ENCODE peak calls at places on chromosome 19, in nine cellular contexts. One of them, this sample, is unnamed.

GRCh38 chr19:54464044-54464623 is 556 bp upstream of the LENG9 start:
- DNase-seq in heart left ventricle: peak
- DNase-seq in activated CD4-positive, alpha-beta T cell treated with anti-CD3 and anti-CD28 coated beads, Interleukin-2, amount 50 U/mL, for 4 hours: peak
- DNase-seq in stimulated activated CD8-positive, alpha-beta memory T cell treated with anti-CD3 and anti-CD28 coated beads, Interleukin-4, amount 100 ng/mL, for 4 hours: peak
- DNase-seq in fibroblast of villous mesenchyme: peak
- DNase-seq in foreskin fibroblast: peak
- DNase-seq in H54: peak
- DNase-seq in stimulated activated CD4-positive, alpha-beta T cell treated with anti-CD3 and anti-CD28 coated beads, TNF-alpha, amount 100 ng/mL, for 4 hours: peak
- DNase-seq in natural killer cell: peak
- DNase-seq in this sample: peak

GRCh38 chr19:5501907-5502306 is 46.7 kb downstream of the ZNRF4 start:
- DNase-seq in stimulated activated CD8-positive, alpha-beta memory T cell treated with anti-CD3 and anti-CD28 coated beads, Interleukin-4, amount 100 ng/mL, for 4 hours: no peak
- DNase-seq in fibroblast of villous mesenchyme: no peak
- DNase-seq in activated CD4-positive, alpha-beta T cell treated with anti-CD3 and anti-CD28 coated beads, Interleukin-2, amount 50 U/mL, for 4 hours: no peak
- DNase-seq in natural killer cell: no peak
- DNase-seq in H54: no peak
- DNase-seq in foreskin fibroblast: no peak
- DNase-seq in heart left ventricle: no peak
- DNase-seq in stimulated activated CD4-positive, alpha-beta T cell treated with anti-CD3 and anti-CD28 coated beads, TNF-alpha, amount 100 ng/mL, for 4 hours: no peak
- DNase-seq in this sample: no peak

GRCh38 chr19:10142701-10143375 is 23.1 kb upstream of the EIF3G start:
- DNase-seq in stimulated activated CD8-positive, alpha-beta memory T cell treated with anti-CD3 and anti-CD28 coated beads, Interleukin-4, amount 100 ng/mL, for 4 hours: no peak
- DNase-seq in heart left ventricle: no peak
- DNase-seq in activated CD4-positive, alpha-beta T cell treated with anti-CD3 and anti-CD28 coated beads, Interleukin-2, amount 50 U/mL, for 4 hours: peak
- DNase-seq in H54: no peak
- DNase-seq in natural killer cell: no peak
- DNase-seq in fibroblast of villous mesenchyme: no peak
- DNase-seq in stimulated activated CD4-positive, alpha-beta T cell treated with anti-CD3 and anti-CD28 coated beads, TNF-alpha, amount 100 ng/mL, for 4 hours: peak
- DNase-seq in foreskin fibroblast: no peak
- DNase-seq in this sample: no peak

GRCh38 chr19:48465215-48465614 is 4.0 kb upstream of the CYTH2 start:
- DNase-seq in heart left ventricle: no peak
- DNase-seq in stimulated activated CD4-positive, alpha-beta T cell treated with anti-CD3 and anti-CD28 coated beads, TNF-alpha, amount 100 ng/mL, for 4 hours: no peak
- DNase-seq in foreskin fibroblast: no peak
- DNase-seq in activated CD4-positive, alpha-beta T cell treated with anti-CD3 and anti-CD28 coated beads, Interleukin-2, amount 50 U/mL, for 4 hours: no peak
- DNase-seq in stimulated activated CD8-positive, alpha-beta memory T cell treated with anti-CD3 and anti-CD28 coated beads, Interleukin-4, amount 100 ng/mL, for 4 hours: no peak
- DNase-seq in fibroblast of villous mesenchyme: no peak
- DNase-seq in H54: no peak
- DNase-seq in natural killer cell: no peak
- DNase-seq in this sample: no peak

GRCh38 chr19:35352448-35353304 is 5.0 kb downstream of the FFAR1 start:
- DNase-seq in activated CD4-positive, alpha-beta T cell treated with anti-CD3 and anti-CD28 coated beads, Interleukin-2, amount 50 U/mL, for 4 hours: peak
- DNase-seq in stimulated activated CD4-positive, alpha-beta T cell treated with anti-CD3 and anti-CD28 coated beads, TNF-alpha, amount 100 ng/mL, for 4 hours: peak
- DNase-seq in H54: peak
- DNase-seq in natural killer cell: peak
- DNase-seq in fibroblast of villous mesenchyme: peak
- DNase-seq in foreskin fibroblast: peak
- DNase-seq in heart left ventricle: peak
- DNase-seq in stimulated activated CD8-positive, alpha-beta memory T cell treated with anti-CD3 and anti-CD28 coated beads, Interleukin-4, amount 100 ng/mL, for 4 hours: peak
- DNase-seq in this sample: peak

GRCh38 chr19:12664406-12665280 is 1.9 kb downstream of the MAN2B1 start:
- DNase-seq in stimulated activated CD8-positive, alpha-beta memory T cell treated with anti-CD3 and anti-CD28 coated beads, Interleukin-4, amount 100 ng/mL, for 4 hours: no peak
- DNase-seq in fibroblast of villous mesenchyme: no peak
- DNase-seq in stimulated activated CD4-positive, alpha-beta T cell treated with anti-CD3 and anti-CD28 coated beads, TNF-alpha, amount 100 ng/mL, for 4 hours: no peak
- DNase-seq in activated CD4-positive, alpha-beta T cell treated with anti-CD3 and anti-CD28 coated beads, Interleukin-2, amount 50 U/mL, for 4 hours: no peak
- DNase-seq in H54: peak
- DNase-seq in foreskin fibroblast: no peak
- DNase-seq in natural killer cell: no peak
- DNase-seq in heart left ventricle: no peak
- DNase-seq in this sample: no peak

GRCh38 chr19:12838182-12838890 is at the start of gene MAST1:
- DNase-seq in heart left ventricle: no peak
- DNase-seq in stimulated activated CD8-positive, alpha-beta memory T cell treated with anti-CD3 and anti-CD28 coated beads, Interleukin-4, amount 100 ng/mL, for 4 hours: no peak
- DNase-seq in activated CD4-positive, alpha-beta T cell treated with anti-CD3 and anti-CD28 coated beads, Interleukin-2, amount 50 U/mL, for 4 hours: no peak
- DNase-seq in stimulated activated CD4-positive, alpha-beta T cell treated with anti-CD3 and anti-CD28 coated beads, TNF-alpha, amount 100 ng/mL, for 4 hours: no peak
- DNase-seq in fibroblast of villous mesenchyme: peak
- DNase-seq in natural killer cell: peak
- DNase-seq in H54: peak
- DNase-seq in foreskin fibroblast: no peak
- DNase-seq in this sample: peak

GRCh38 chr19:24098359-24098758 is 11.4 kb downstream of the ZNF254 start:
- DNase-seq in natural killer cell: no peak
- DNase-seq in foreskin fibroblast: no peak
- DNase-seq in stimulated activated CD8-positive, alpha-beta memory T cell treated with anti-CD3 and anti-CD28 coated beads, Interleukin-4, amount 100 ng/mL, for 4 hours: no peak
- DNase-seq in heart left ventricle: no peak
- DNase-seq in fibroblast of villous mesenchyme: no peak
- DNase-seq in activated CD4-positive, alpha-beta T cell treated with anti-CD3 and anti-CD28 coated beads, Interleukin-2, amount 50 U/mL, for 4 hours: no peak
- DNase-seq in stimulated activated CD4-positive, alpha-beta T cell treated with anti-CD3 and anti-CD28 coated beads, TNF-alpha, amount 100 ng/mL, for 4 hours: no peak
- DNase-seq in H54: no peak
- DNase-seq in this sample: no peak

GRCh38 chr19:4909172-4909896 is at the start of gene UHRF1:
- DNase-seq in H54: peak
- DNase-seq in stimulated activated CD8-positive, alpha-beta memory T cell treated with anti-CD3 and anti-CD28 coated beads, Interleukin-4, amount 100 ng/mL, for 4 hours: no peak
- DNase-seq in heart left ventricle: no peak
- DNase-seq in foreskin fibroblast: no peak
- DNase-seq in activated CD4-positive, alpha-beta T cell treated with anti-CD3 and anti-CD28 coated beads, Interleukin-2, amount 50 U/mL, for 4 hours: no peak
- DNase-seq in stimulated activated CD4-positive, alpha-beta T cell treated with anti-CD3 and anti-CD28 coated beads, TNF-alpha, amount 100 ng/mL, for 4 hours: no peak
- DNase-seq in fibroblast of villous mesenchyme: peak
- DNase-seq in natural killer cell: no peak
- DNase-seq in this sample: no peak

GRCh38 chr19:10238172-10238783 is 7.1 kb upstream of the S1PR2 start:
- DNase-seq in H54: peak
- DNase-seq in natural killer cell: no peak
- DNase-seq in stimulated activated CD4-positive, alpha-beta T cell treated with anti-CD3 and anti-CD28 coated beads, TNF-alpha, amount 100 ng/mL, for 4 hours: no peak
- DNase-seq in fibroblast of villous mesenchyme: peak
- DNase-seq in heart left ventricle: peak
- DNase-seq in stimulated activated CD8-positive, alpha-beta memory T cell treated with anti-CD3 and anti-CD28 coated beads, Interleukin-4, amount 100 ng/mL, for 4 hours: no peak
- DNase-seq in foreskin fibroblast: peak
- DNase-seq in activated CD4-positive, alpha-beta T cell treated with anti-CD3 and anti-CD28 coated beads, Interleukin-2, amount 50 U/mL, for 4 hours: no peak
- DNase-seq in this sample: no peak

GRCh38 chr19:22832031-22832762 is at the start of gene ZNF723:
- DNase-seq in stimulated activated CD4-positive, alpha-beta T cell treated with anti-CD3 and anti-CD28 coated beads, TNF-alpha, amount 100 ng/mL, for 4 hours: no peak
- DNase-seq in fibroblast of villous mesenchyme: no peak
- DNase-seq in foreskin fibroblast: no peak
- DNase-seq in H54: no peak
- DNase-seq in heart left ventricle: no peak
- DNase-seq in activated CD4-positive, alpha-beta T cell treated with anti-CD3 and anti-CD28 coated beads, Interleukin-2, amount 50 U/mL, for 4 hours: no peak
- DNase-seq in natural killer cell: no peak
- DNase-seq in stimulated activated CD8-positive, alpha-beta memory T cell treated with anti-CD3 and anti-CD28 coated beads, Interleukin-4, amount 100 ng/mL, for 4 hours: no peak
- DNase-seq in this sample: no peak

GRCh38 chr19:50567052-50567841 is 988 bp downstream of the LRRC4B start:
- DNase-seq in natural killer cell: no peak
- DNase-seq in foreskin fibroblast: no peak
- DNase-seq in heart left ventricle: no peak
- DNase-seq in stimulated activated CD8-positive, alpha-beta memory T cell treated with anti-CD3 and anti-CD28 coated beads, Interleukin-4, amount 100 ng/mL, for 4 hours: no peak
- DNase-seq in H54: no peak
- DNase-seq in activated CD4-positive, alpha-beta T cell treated with anti-CD3 and anti-CD28 coated beads, Interleukin-2, amount 50 U/mL, for 4 hours: no peak
- DNase-seq in fibroblast of villous mesenchyme: no peak
- DNase-seq in stimulated activated CD4-positive, alpha-beta T cell treated with anti-CD3 and anti-CD28 coated beads, TNF-alpha, amount 100 ng/mL, for 4 hours: no peak
- DNase-seq in this sample: no peak

GRCh38 chr19:1089126-1089771 is 5.9 kb downstream of the POLR2E start:
- DNase-seq in H54: no peak
- DNase-seq in fibroblast of villous mesenchyme: no peak
- DNase-seq in stimulated activated CD8-positive, alpha-beta memory T cell treated with anti-CD3 and anti-CD28 coated beads, Interleukin-4, amount 100 ng/mL, for 4 hours: no peak
- DNase-seq in stimulated activated CD4-positive, alpha-beta T cell treated with anti-CD3 and anti-CD28 coated beads, TNF-alpha, amount 100 ng/mL, for 4 hours: no peak
- DNase-seq in natural killer cell: no peak
- DNase-seq in heart left ventricle: no peak
- DNase-seq in activated CD4-positive, alpha-beta T cell treated with anti-CD3 and anti-CD28 coated beads, Interleukin-2, amount 50 U/mL, for 4 hours: no peak
- DNase-seq in foreskin fibroblast: no peak
- DNase-seq in this sample: no peak

GRCh38 chr19:38544569-38545315 is 73.0 kb downstream of the MAP4K1 start:
- DNase-seq in foreskin fibroblast: no peak
- DNase-seq in natural killer cell: no peak
- DNase-seq in stimulated activated CD4-positive, alpha-beta T cell treated with anti-CD3 and anti-CD28 coated beads, TNF-alpha, amount 100 ng/mL, for 4 hours: no peak
- DNase-seq in fibroblast of villous mesenchyme: peak
- DNase-seq in heart left ventricle: no peak
- DNase-seq in H54: no peak
- DNase-seq in activated CD4-positive, alpha-beta T cell treated with anti-CD3 and anti-CD28 coated beads, Interleukin-2, amount 50 U/mL, for 4 hours: no peak
- DNase-seq in stimulated activated CD8-positive, alpha-beta memory T cell treated with anti-CD3 and anti-CD28 coated beads, Interleukin-4, amount 100 ng/mL, for 4 hours: no peak
- DNase-seq in this sample: no peak

GRCh38 chr19:41426116-41426841 is 895 bp downstream of the B3GNT8 start:
- DNase-seq in heart left ventricle: no peak
- DNase-seq in H54: no peak
- DNase-seq in fibroblast of villous mesenchyme: no peak
- DNase-seq in stimulated activated CD4-positive, alpha-beta T cell treated with anti-CD3 and anti-CD28 coated beads, TNF-alpha, amount 100 ng/mL, for 4 hours: no peak
- DNase-seq in foreskin fibroblast: no peak
- DNase-seq in stimulated activated CD8-positive, alpha-beta memory T cell treated with anti-CD3 and anti-CD28 coated beads, Interleukin-4, amount 100 ng/mL, for 4 hours: no peak
- DNase-seq in activated CD4-positive, alpha-beta T cell treated with anti-CD3 and anti-CD28 coated beads, Interleukin-2, amount 50 U/mL, for 4 hours: no peak
- DNase-seq in natural killer cell: no peak
- DNase-seq in this sample: no peak

GRCh38 chr19:4007836-4008539 is 452 bp downstream of the PIAS4 start:
- DNase-seq in H54: no peak
- DNase-seq in stimulated activated CD8-positive, alpha-beta memory T cell treated with anti-CD3 and anti-CD28 coated beads, Interleukin-4, amount 100 ng/mL, for 4 hours: no peak
- DNase-seq in natural killer cell: no peak
- DNase-seq in foreskin fibroblast: no peak
- DNase-seq in activated CD4-positive, alpha-beta T cell treated with anti-CD3 and anti-CD28 coated beads, Interleukin-2, amount 50 U/mL, for 4 hours: no peak
- DNase-seq in fibroblast of villous mesenchyme: no peak
- DNase-seq in heart left ventricle: no peak
- DNase-seq in stimulated activated CD4-positive, alpha-beta T cell treated with anti-CD3 and anti-CD28 coated beads, TNF-alpha, amount 100 ng/mL, for 4 hours: no peak
- DNase-seq in this sample: peak

GRCh38 chr19:35167251-35168119 is 12.9 kb downstream of the FXYD5 start:
- DNase-seq in fibroblast of villous mesenchyme: no peak
- DNase-seq in foreskin fibroblast: no peak
- DNase-seq in natural killer cell: no peak
- DNase-seq in H54: no peak
- DNase-seq in activated CD4-positive, alpha-beta T cell treated with anti-CD3 and anti-CD28 coated beads, Interleukin-2, amount 50 U/mL, for 4 hours: no peak
- DNase-seq in stimulated activated CD4-positive, alpha-beta T cell treated with anti-CD3 and anti-CD28 coated beads, TNF-alpha, amount 100 ng/mL, for 4 hours: no peak
- DNase-seq in stimulated activated CD8-positive, alpha-beta memory T cell treated with anti-CD3 and anti-CD28 coated beads, Interleukin-4, amount 100 ng/mL, for 4 hours: no peak
- DNase-seq in heart left ventricle: no peak
- DNase-seq in this sample: no peak

GRCh38 chr19:40257096-40257517 is 28.0 kb downstream of the AKT2 start:
- DNase-seq in stimulated activated CD8-positive, alpha-beta memory T cell treated with anti-CD3 and anti-CD28 coated beads, Interleukin-4, amount 100 ng/mL, for 4 hours: no peak
- DNase-seq in foreskin fibroblast: no peak
- DNase-seq in activated CD4-positive, alpha-beta T cell treated with anti-CD3 and anti-CD28 coated beads, Interleukin-2, amount 50 U/mL, for 4 hours: no peak
- DNase-seq in heart left ventricle: peak
- DNase-seq in natural killer cell: no peak
- DNase-seq in H54: no peak
- DNase-seq in stimulated activated CD4-positive, alpha-beta T cell treated with anti-CD3 and anti-CD28 coated beads, TNF-alpha, amount 100 ng/mL, for 4 hours: no peak
- DNase-seq in fibroblast of villous mesenchyme: no peak
- DNase-seq in this sample: no peak

GRCh38 chr19:45973564-45974338 is at the start of gene NOVA2:
- DNase-seq in H54: peak
- DNase-seq in stimulated activated CD8-positive, alpha-beta memory T cell treated with anti-CD3 and anti-CD28 coated beads, Interleukin-4, amount 100 ng/mL, for 4 hours: no peak
- DNase-seq in activated CD4-positive, alpha-beta T cell treated with anti-CD3 and anti-CD28 coated beads, Interleukin-2, amount 50 U/mL, for 4 hours: no peak
- DNase-seq in foreskin fibroblast: peak
- DNase-seq in fibroblast of villous mesenchyme: peak
- DNase-seq in stimulated activated CD4-positive, alpha-beta T cell treated with anti-CD3 and anti-CD28 coated beads, TNF-alpha, amount 100 ng/mL, for 4 hours: no peak
- DNase-seq in heart left ventricle: peak
- DNase-seq in natural killer cell: no peak
- DNase-seq in this sample: peak

GRCh38 chr19:33646306-33646705 is 24.6 kb downstream of the CHST8 start:
- DNase-seq in natural killer cell: no peak
- DNase-seq in stimulated activated CD8-positive, alpha-beta memory T cell treated with anti-CD3 and anti-CD28 coated beads, Interleukin-4, amount 100 ng/mL, for 4 hours: no peak
- DNase-seq in foreskin fibroblast: no peak
- DNase-seq in stimulated activated CD4-positive, alpha-beta T cell treated with anti-CD3 and anti-CD28 coated beads, TNF-alpha, amount 100 ng/mL, for 4 hours: no peak
- DNase-seq in fibroblast of villous mesenchyme: no peak
- DNase-seq in heart left ventricle: no peak
- DNase-seq in H54: no peak
- DNase-seq in activated CD4-positive, alpha-beta T cell treated with anti-CD3 and anti-CD28 coated beads, Interleukin-2, amount 50 U/mL, for 4 hours: no peak
- DNase-seq in this sample: no peak

GRCh38 chr19:29843180-29844051 is 31.6 kb downstream of the CCNE1 start:
- DNase-seq in fibroblast of villous mesenchyme: peak
- DNase-seq in stimulated activated CD4-positive, alpha-beta T cell treated with anti-CD3 and anti-CD28 coated beads, TNF-alpha, amount 100 ng/mL, for 4 hours: no peak
- DNase-seq in heart left ventricle: peak
- DNase-seq in foreskin fibroblast: peak
- DNase-seq in activated CD4-positive, alpha-beta T cell treated with anti-CD3 and anti-CD28 coated beads, Interleukin-2, amount 50 U/mL, for 4 hours: no peak
- DNase-seq in natural killer cell: no peak
- DNase-seq in H54: no peak
- DNase-seq in stimulated activated CD8-positive, alpha-beta memory T cell treated with anti-CD3 and anti-CD28 coated beads, Interleukin-4, amount 100 ng/mL, for 4 hours: no peak
- DNase-seq in this sample: peak

GRCh38 chr19:49930483-49931011 is 1.2 kb upstream of the NUP62 start:
- DNase-seq in natural killer cell: peak
- DNase-seq in foreskin fibroblast: no peak
- DNase-seq in activated CD4-positive, alpha-beta T cell treated with anti-CD3 and anti-CD28 coated beads, Interleukin-2, amount 50 U/mL, for 4 hours: no peak
- DNase-seq in stimulated activated CD4-positive, alpha-beta T cell treated with anti-CD3 and anti-CD28 coated beads, TNF-alpha, amount 100 ng/mL, for 4 hours: no peak
- DNase-seq in H54: peak
- DNase-seq in heart left ventricle: peak
- DNase-seq in stimulated activated CD8-positive, alpha-beta memory T cell treated with anti-CD3 and anti-CD28 coated beads, Interleukin-4, amount 100 ng/mL, for 4 hours: no peak
- DNase-seq in fibroblast of villous mesenchyme: no peak
- DNase-seq in this sample: no peak

GRCh38 chr19:51641648-51642047 is 5.0 kb downstream of the SIGLEC14 start:
- DNase-seq in stimulated activated CD8-positive, alpha-beta memory T cell treated with anti-CD3 and anti-CD28 coated beads, Interleukin-4, amount 100 ng/mL, for 4 hours: no peak
- DNase-seq in activated CD4-positive, alpha-beta T cell treated with anti-CD3 and anti-CD28 coated beads, Interleukin-2, amount 50 U/mL, for 4 hours: no peak
- DNase-seq in stimulated activated CD4-positive, alpha-beta T cell treated with anti-CD3 and anti-CD28 coated beads, TNF-alpha, amount 100 ng/mL, for 4 hours: no peak
- DNase-seq in natural killer cell: no peak
- DNase-seq in foreskin fibroblast: no peak
- DNase-seq in heart left ventricle: no peak
- DNase-seq in fibroblast of villous mesenchyme: no peak
- DNase-seq in H54: no peak
- DNase-seq in this sample: no peak

GRCh38 chr19:53600217-53600616 is 31.6 kb upstream of the DPRX start:
- DNase-seq in activated CD4-positive, alpha-beta T cell treated with anti-CD3 and anti-CD28 coated beads, Interleukin-2, amount 50 U/mL, for 4 hours: no peak
- DNase-seq in stimulated activated CD4-positive, alpha-beta T cell treated with anti-CD3 and anti-CD28 coated beads, TNF-alpha, amount 100 ng/mL, for 4 hours: no peak
- DNase-seq in H54: no peak
- DNase-seq in stimulated activated CD8-positive, alpha-beta memory T cell treated with anti-CD3 and anti-CD28 coated beads, Interleukin-4, amount 100 ng/mL, for 4 hours: no peak
- DNase-seq in fibroblast of villous mesenchyme: no peak
- DNase-seq in heart left ventricle: no peak
- DNase-seq in natural killer cell: no peak
- DNase-seq in foreskin fibroblast: no peak
- DNase-seq in this sample: no peak

GRCh38 chr19:33234736-33235135 is 9.1 kb upstream of the SLC7A10 start:
- DNase-seq in fibroblast of villous mesenchyme: no peak
- DNase-seq in stimulated activated CD8-positive, alpha-beta memory T cell treated with anti-CD3 and anti-CD28 coated beads, Interleukin-4, amount 100 ng/mL, for 4 hours: no peak
- DNase-seq in natural killer cell: no peak
- DNase-seq in H54: no peak
- DNase-seq in stimulated activated CD4-positive, alpha-beta T cell treated with anti-CD3 and anti-CD28 coated beads, TNF-alpha, amount 100 ng/mL, for 4 hours: no peak
- DNase-seq in foreskin fibroblast: no peak
- DNase-seq in activated CD4-positive, alpha-beta T cell treated with anti-CD3 and anti-CD28 coated beads, Interleukin-2, amount 50 U/mL, for 4 hours: no peak
- DNase-seq in heart left ventricle: no peak
- DNase-seq in this sample: no peak

GRCh38 chr19:49094505-49095482 is 9.5 kb downstream of the SNRNP70 start:
- DNase-seq in activated CD4-positive, alpha-beta T cell treated with anti-CD3 and anti-CD28 coated beads, Interleukin-2, amount 50 U/mL, for 4 hours: no peak
- DNase-seq in stimulated activated CD8-positive, alpha-beta memory T cell treated with anti-CD3 and anti-CD28 coated beads, Interleukin-4, amount 100 ng/mL, for 4 hours: no peak
- DNase-seq in stimulated activated CD4-positive, alpha-beta T cell treated with anti-CD3 and anti-CD28 coated beads, TNF-alpha, amount 100 ng/mL, for 4 hours: no peak
- DNase-seq in natural killer cell: no peak
- DNase-seq in foreskin fibroblast: no peak
- DNase-seq in heart left ventricle: peak
- DNase-seq in H54: no peak
- DNase-seq in fibroblast of villous mesenchyme: no peak
- DNase-seq in this sample: no peak

GRCh38 chr19:1259206-1259872 is 9.8 kb upstream of the CIRBP start:
- DNase-seq in heart left ventricle: peak
- DNase-seq in stimulated activated CD8-positive, alpha-beta memory T cell treated with anti-CD3 and anti-CD28 coated beads, Interleukin-4, amount 100 ng/mL, for 4 hours: peak
- DNase-seq in foreskin fibroblast: no peak
- DNase-seq in H54: peak
- DNase-seq in stimulated activated CD4-positive, alpha-beta T cell treated with anti-CD3 and anti-CD28 coated beads, TNF-alpha, amount 100 ng/mL, for 4 hours: no peak
- DNase-seq in natural killer cell: peak
- DNase-seq in fibroblast of villous mesenchyme: peak
- DNase-seq in activated CD4-positive, alpha-beta T cell treated with anti-CD3 and anti-CD28 coated beads, Interleukin-2, amount 50 U/mL, for 4 hours: no peak
- DNase-seq in this sample: peak

GRCh38 chr19:49718991-49719390 is 28.1 kb downstream of the CPT1C start:
- DNase-seq in H54: no peak
- DNase-seq in stimulated activated CD4-positive, alpha-beta T cell treated with anti-CD3 and anti-CD28 coated beads, TNF-alpha, amount 100 ng/mL, for 4 hours: no peak
- DNase-seq in fibroblast of villous mesenchyme: no peak
- DNase-seq in activated CD4-positive, alpha-beta T cell treated with anti-CD3 and anti-CD28 coated beads, Interleukin-2, amount 50 U/mL, for 4 hours: no peak
- DNase-seq in natural killer cell: no peak
- DNase-seq in stimulated activated CD8-positive, alpha-beta memory T cell treated with anti-CD3 and anti-CD28 coated beads, Interleukin-4, amount 100 ng/mL, for 4 hours: no peak
- DNase-seq in foreskin fibroblast: no peak
- DNase-seq in heart left ventricle: no peak
- DNase-seq in this sample: no peak

GRCh38 chr19:23056516-23056915 is 53.5 kb upstream of the ZNF728 start:
- DNase-seq in fibroblast of villous mesenchyme: no peak
- DNase-seq in natural killer cell: no peak
- DNase-seq in heart left ventricle: no peak
- DNase-seq in foreskin fibroblast: no peak
- DNase-seq in stimulated activated CD4-positive, alpha-beta T cell treated with anti-CD3 and anti-CD28 coated beads, TNF-alpha, amount 100 ng/mL, for 4 hours: no peak
- DNase-seq in H54: no peak
- DNase-seq in stimulated activated CD8-positive, alpha-beta memory T cell treated with anti-CD3 and anti-CD28 coated beads, Interleukin-4, amount 100 ng/mL, for 4 hours: no peak
- DNase-seq in activated CD4-positive, alpha-beta T cell treated with anti-CD3 and anti-CD28 coated beads, Interleukin-2, amount 50 U/mL, for 4 hours: no peak
- DNase-seq in this sample: no peak

GRCh38 chr19:18799389-18799970 is 8.4 kb upstream of the COMP start:
- DNase-seq in stimulated activated CD8-positive, alpha-beta memory T cell treated with anti-CD3 and anti-CD28 coated beads, Interleukin-4, amount 100 ng/mL, for 4 hours: no peak
- DNase-seq in fibroblast of villous mesenchyme: no peak
- DNase-seq in foreskin fibroblast: no peak
- DNase-seq in natural killer cell: no peak
- DNase-seq in H54: no peak
- DNase-seq in stimulated activated CD4-positive, alpha-beta T cell treated with anti-CD3 and anti-CD28 coated beads, TNF-alpha, amount 100 ng/mL, for 4 hours: no peak
- DNase-seq in activated CD4-positive, alpha-beta T cell treated with anti-CD3 and anti-CD28 coated beads, Interleukin-2, amount 50 U/mL, for 4 hours: no peak
- DNase-seq in heart left ventricle: no peak
- DNase-seq in this sample: no peak

GRCh38 chr19:44643605-44644390 is at the start of gene PVR:
- DNase-seq in fibroblast of villous mesenchyme: peak
- DNase-seq in foreskin fibroblast: peak
- DNase-seq in H54: peak
- DNase-seq in stimulated activated CD4-positive, alpha-beta T cell treated with anti-CD3 and anti-CD28 coated beads, TNF-alpha, amount 100 ng/mL, for 4 hours: no peak
- DNase-seq in heart left ventricle: peak
- DNase-seq in activated CD4-positive, alpha-beta T cell treated with anti-CD3 and anti-CD28 coated beads, Interleukin-2, amount 50 U/mL, for 4 hours: no peak
- DNase-seq in natural killer cell: peak
- DNase-seq in stimulated activated CD8-positive, alpha-beta memory T cell treated with anti-CD3 and anti-CD28 coated beads, Interleukin-4, amount 100 ng/mL, for 4 hours: no peak
- DNase-seq in this sample: peak

This sample was measured in Peyer's patch.